ENCODE peak calls at places on chromosomes 4 and X, in four cellular contexts. J, L, X and T are unnamed samples.

GRCh38 chr4:102586644-102587021 is 85.5 kb downstream of the NFKB1 start:
- DNase-seq in J (peak), L (no peak), X (no peak), T (peak)

GRCh38 chrX:115949900-115950822 is 220.4 kb upstream of the AGTR2 start:
- DNase-seq in J (no peak), L (no peak), X (no peak), T (no peak)

GRCh38 chr4:128782875-128783614 is 26.5 kb upstream of the JADE1 start:
- DNase-seq in J (no peak), L (no peak), X (no peak), T (no peak)

GRCh38 chr4:96183630-96184029 is 343.7 kb downstream of the PDHA2 start:
- DNase-seq in J (no peak), L (no peak), X (no peak), T (no peak)

GRCh38 chr4:99190336-99190735 is 28.7 kb downstream of the ADH6 start:
- DNase-seq in J (no peak), L (no peak), X (no peak), T (no peak)

GRCh38 chrX:134990475-134991473 is at the start of gene SMIM10:
- DNase-seq in J (no peak), L (peak), X (peak), T (peak)

GRCh38 chr4:8917321-8917811 is 45.7 kb upstream of the HMX1 start:
- DNase-seq in J (no peak), L (no peak), X (peak), T (no peak)

GRCh38 chr4:102334624-102335023 is 10.7 kb downstream of the SLC39A8 start:
- DNase-seq in J (no peak), L (no peak), X (no peak), T (no peak)

GRCh38 chrX:133402042-133402453 is 13.2 kb downstream of the GPC4 start:
- DNase-seq in J (peak), L (peak), X (no peak), T (no peak)

GRCh38 chr4:153467154-153467896 is 1.2 kb downstream of the TMEM131L start:
- DNase-seq in J (peak), L (no peak), X (no peak), T (peak)

GRCh38 chrX:51891821-51892551 is 1.4 kb upstream of the MAGED1 start:
- DNase-seq in J (no peak), L (peak), X (no peak), T (no peak)

GRCh38 chr4:138681000-138681604 is 334.5 kb upstream of the NOCT start:
- DNase-seq in J (peak), L (peak), X (peak), T (peak)

GRCh38 chr4:71537551-71538065 is 198.8 kb downstream of the SLC4A4 start:
- DNase-seq in J (no peak), L (no peak), X (no peak), T (no peak)

GRCh38 chr4:14816592-14817273 is 185.5 kb upstream of the CPEB2 start:
- DNase-seq in J (no peak), L (no peak), X (no peak), T (no peak)

GRCh38 chr4:84582988-84583870 is at the start of gene CDS1:
- DNase-seq in J (no peak), L (no peak), X (no peak), T (no peak)

GRCh38 chr4:44553143-44553542 is 98.3 kb downstream of the YIPF7 start:
- DNase-seq in J (no peak), L (no peak), X (no peak), T (no peak)

GRCh38 chr4:75907956-75908355 is 5.7 kb upstream of the PPEF2 start:
- DNase-seq in J (no peak), L (no peak), X (no peak), T (no peak)

GRCh38 chrX:48814722-48815121 is 11.6 kb upstream of the ERAS start:
- DNase-seq in J (no peak), L (no peak), X (no peak), T (no peak)

GRCh38 chr4:78592104-78592783 is 40.7 kb downstream of the ANXA3 start:
- DNase-seq in J (peak), L (no peak), X (no peak), T (peak)

GRCh38 chrX:8879750-8880149 is 78.6 kb upstream of the FAM9A start:
- DNase-seq in J (peak), L (peak), X (no peak), T (peak)

GRCh38 chr4:184471872-184472539 is 2.3 kb downstream of the IRF2 start:
- DNase-seq in J (peak), L (peak), X (no peak), T (peak)

GRCh38 chr4:143411527-143412480 is 75.1 kb downstream of the GAB1 start:
- DNase-seq in J (no peak), L (peak), X (no peak), T (no peak)

GRCh38 chr4:2663275-2663674 is 92.9 kb downstream of the TNIP2 start:
- DNase-seq in J (no peak), L (peak), X (no peak), T (no peak)

GRCh38 chr4:151052785-151053184 is 37.7 kb upstream of the LRBA start:
- DNase-seq in J (no peak), L (no peak), X (no peak), T (no peak)

GRCh38 chr4:13415068-13415785 is 68.9 kb downstream of the RAB28 start:
- DNase-seq in J (no peak), L (no peak), X (no peak), T (no peak)

GRCh38 chrX:122504026-122504425 is 680.1 kb upstream of the GRIA3 start:
- DNase-seq in J (no peak), L (no peak), X (no peak), T (no peak)

GRCh38 chr4:65416875-65417274 is 253.4 kb downstream of the EPHA5 start:
- DNase-seq in J (peak), L (no peak), X (no peak), T (no peak)

GRCh38 chr4:56648245-56649151 is 32.6 kb downstream of the HOPX start:
- DNase-seq in J (no peak), L (peak), X (no peak), T (no peak)

GRCh38 chrX:435536-436122 is 48.9 kb upstream of the PPP2R3B start:
- DNase-seq in J (no peak), L (no peak), X (no peak), T (no peak)

GRCh38 chr4:185457136-185457535 is 14.4 kb downstream of the CCDC110 start:
- DNase-seq in J (no peak), L (no peak), X (no peak), T (no peak)

GRCh38 chr4:67087897-67088296 is 457.4 kb downstream of the CENPC start:
- DNase-seq in J (peak), L (no peak), X (no peak), T (peak)

GRCh38 chrX:110153900-110154299 is 151.0 kb downstream of the TMEM164 start:
- DNase-seq in J (no peak), L (no peak), X (no peak), T (no peak)

GRCh38 chr4:109816894-109817293 is 1.3 kb downstream of the GAR1 start:
- DNase-seq in J (no peak), L (no peak), X (no peak), T (no peak)
- TF ChIP-seq CTCF in J (no peak), L (no peak), X (no peak), T (no peak)

DNA sequence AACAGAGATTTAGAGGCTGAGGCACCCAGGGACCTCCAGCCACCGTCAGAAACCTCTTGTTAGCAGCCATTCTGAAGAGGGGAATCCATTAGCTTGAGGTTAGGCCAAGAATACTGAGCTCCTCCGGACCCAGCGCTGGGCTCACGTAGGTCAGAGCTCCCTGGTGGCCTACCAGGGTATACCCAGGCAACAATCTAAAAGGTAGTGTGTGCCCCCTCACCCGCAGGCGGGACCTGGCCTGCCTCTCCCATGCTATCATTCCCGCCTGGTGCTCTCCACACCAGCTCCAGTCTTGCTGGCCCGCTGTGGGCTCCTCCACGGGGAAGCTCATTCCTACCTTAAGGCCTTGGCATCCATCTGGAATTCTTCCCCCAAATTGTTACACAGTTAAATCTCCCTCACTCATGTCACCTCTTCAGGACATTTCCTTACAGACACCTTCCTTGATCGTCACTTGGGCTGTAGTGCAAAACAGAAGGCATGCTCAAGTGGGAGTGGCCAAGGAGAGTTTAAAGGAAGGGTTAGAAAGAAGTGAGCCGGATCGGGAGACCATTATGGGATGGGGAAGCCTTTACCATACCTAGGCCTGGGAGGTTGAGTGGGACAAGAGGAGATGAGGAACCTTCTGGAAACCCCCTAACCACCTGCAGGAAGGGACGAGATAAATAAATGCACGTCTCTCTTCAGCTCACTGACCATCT is 102.5 kb downstream of the UCHL1 start:
- DNase-seq in J (no peak), L (no peak), X (no peak), T (no peak)
- TF ChIP-seq CTCF in J (no peak), L (no peak), X (no peak), T (no peak)

GRCh38 chr4:7699825-7700224 is 239.8 kb downstream of the AFAP1 start:
- DNase-seq in J (no peak), L (no peak), X (no peak), T (no peak)

GRCh38 chr4:7697821-7698220 is 241.8 kb downstream of the AFAP1 start:
- DNase-seq in J (no peak), L (no peak), X (no peak), T (no peak)

GRCh38 chr4:7697326-7697725 is 242.3 kb downstream of the AFAP1 start:
- DNase-seq in J (no peak), L (no peak), X (no peak), T (no peak)

GRCh38 chr4:7699040-7699439 is 240.6 kb downstream of the AFAP1 start:
- DNase-seq in J (no peak), L (peak), X (no peak), T (no peak)

DNA sequence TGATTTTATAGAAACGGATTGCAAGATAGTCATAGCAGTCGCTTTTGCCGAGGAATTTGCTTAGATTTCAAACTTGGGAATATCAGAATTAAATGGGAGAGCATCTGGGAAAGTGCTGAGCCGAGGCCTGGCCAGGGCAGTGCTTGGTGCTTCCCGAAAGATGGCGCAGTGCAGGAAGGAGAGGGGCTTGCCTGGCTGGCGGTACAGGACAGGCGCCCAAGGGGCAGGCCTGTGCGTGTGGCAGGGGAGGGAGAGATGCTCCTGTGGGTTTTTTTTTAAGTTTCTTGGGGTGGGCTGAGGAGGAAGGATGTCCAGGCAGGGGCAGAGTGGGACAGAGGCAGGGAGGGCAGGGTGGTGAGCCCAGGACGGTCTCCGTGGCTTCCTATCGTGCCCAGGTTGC is 241.1 kb downstream of the AFAP1 start:
- DNase-seq in J (no peak), L (no peak), X (no peak), T (no peak)
- TF ChIP-seq CTCF in J (no peak), L (peak), X (no peak), T (no peak)

GRCh38 chrX:13599491-13599890 is 30.1 kb downstream of the EGFL6 start:
- DNase-seq in J (no peak), L (no peak), X (no peak), T (no peak)

GRCh38 chrX:13597928-13598327 is 28.5 kb downstream of the EGFL6 start:
- DNase-seq in J (no peak), L (peak), X (no peak), T (no peak)

DNA sequence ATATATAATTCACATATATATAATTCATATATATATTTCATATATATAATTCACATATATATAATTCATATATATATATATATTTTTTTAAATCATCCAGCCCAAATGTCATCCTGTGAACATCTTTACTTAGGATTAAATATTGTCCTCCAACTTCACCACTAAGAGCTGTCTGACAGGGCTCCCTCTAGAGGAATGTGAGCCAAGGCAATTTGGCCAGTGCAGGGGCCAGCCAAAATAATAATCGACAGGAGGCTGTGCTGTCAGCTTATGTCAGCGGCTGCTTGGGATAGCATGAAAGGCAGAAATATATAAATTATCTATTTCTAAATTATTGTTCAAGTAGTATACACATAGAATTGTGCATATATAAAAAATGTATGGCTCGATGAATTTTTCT is 29.5 kb downstream of the EGFL6 start:
- DNase-seq in J (no peak), L (peak), X (no peak), T (no peak)
- TF ChIP-seq CTCF in J (no peak), L (peak), X (no peak), T (no peak)

GRCh38 chr4:168586926-168587325 is 90.1 kb downstream of the PALLD start:
- DNase-seq in J (no peak), L (no peak), X (no peak), T (no peak)

GRCh38 chr4:168584321-168584771 is 87.5 kb downstream of the PALLD start:
- DNase-seq in J (no peak), L (peak), X (no peak), T (no peak)

GRCh38 chr4:168589154-168589553 is 92.3 kb downstream of the PALLD start:
- DNase-seq in J (no peak), L (peak), X (no peak), T (no peak)

GRCh38 chr4:168587326-168588125 is 90.7 kb downstream of the PALLD start:
- DNase-seq in J (no peak), L (peak), X (no peak), T (no peak)

DNA sequence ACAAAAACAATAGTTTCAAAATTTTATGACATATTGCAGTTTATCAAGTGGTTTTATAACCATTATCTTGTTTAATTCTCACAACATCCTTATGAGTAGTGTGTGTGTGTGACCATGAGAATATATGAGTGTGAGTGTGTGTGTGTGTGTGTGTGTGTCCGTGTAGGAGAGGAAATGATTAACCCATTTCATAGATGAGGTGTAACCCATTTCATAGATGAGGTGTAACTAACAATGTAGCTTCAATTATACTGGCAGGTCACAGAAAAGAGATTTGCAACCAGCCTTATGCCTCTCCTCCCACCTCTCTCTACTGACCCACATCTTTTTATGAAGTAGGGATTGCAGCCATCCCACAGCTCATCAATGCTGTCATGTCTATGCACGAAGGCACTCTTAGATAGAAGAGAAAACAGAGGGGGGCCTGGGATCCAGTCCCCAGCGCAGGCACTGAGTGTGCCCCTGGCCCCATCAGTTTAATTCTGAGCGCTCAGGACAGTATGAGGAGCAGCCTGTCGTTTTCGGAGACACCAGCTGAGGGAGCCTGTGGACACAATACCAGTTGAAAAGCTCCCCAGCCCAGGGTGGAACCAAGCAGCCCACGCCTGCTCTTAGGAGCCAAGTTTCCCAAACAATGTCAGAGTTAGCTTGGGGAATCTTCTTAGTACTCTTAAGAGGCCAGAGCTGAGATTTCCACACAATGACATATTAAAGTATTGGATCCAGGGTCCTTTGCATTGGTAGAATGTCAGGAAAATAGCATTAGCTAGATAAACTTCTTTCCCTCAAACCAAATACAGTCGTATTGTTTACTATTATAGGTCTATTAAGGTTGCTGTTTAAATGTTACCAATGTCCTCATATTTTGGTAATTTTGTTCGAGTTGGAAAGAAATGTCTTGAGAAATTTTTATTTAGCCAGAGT is 88.6 kb downstream of the PALLD start:
- DNase-seq in J (peak), L (peak), X (peak), T (peak)
- TF ChIP-seq CTCF in J (peak), L (peak), X (peak), T (peak)